ENCODE peak calls at places on chromosomes 13 and 19, in eight cellular contexts. F is heart right ventricle, Y is tibial artery, U is PC-9, X is body of pancreas, T is ovary, L is uterus, W is heart left ventricle. Z is an unnamed sample. For H3K27me3, the result is how much of the 10 kb centered on the place peaks cover.

GRCh38 chr13:27973291-27973690 is 4.2 kb upstream of the CDX2 start:
- DNase-seq in T (no peak), L (no peak), Y (peak), U (no peak), W (no peak), X (no peak), F (no peak), Z (peak)

GRCh38 chr19:35903550-35904179 is 1.3 kb downstream of the HCST start:
- DNase-seq in T (peak), U (peak), F (peak), W (peak), Y (peak), L (peak), X (peak), Z (peak)

GRCh38 chr19:48965806-48966540 is 864 bp downstream of the FTL start:
- DNase-seq in Y (peak), T (peak), W (peak), L (peak), F (peak), U (peak), X (peak), Z (peak)

GRCh38 chr19:15091918-15092753 is 10.1 kb downstream of the OR1I1 start:
- DNase-seq in T (peak), Y (no peak), L (no peak), W (no peak), F (peak), X (peak), U (peak), Z (no peak)

GRCh38 chr13:51999525-51999924 is 11.7 kb downstream of the ATP7B start:
- DNase-seq in W (peak), T (no peak), X (peak), Y (no peak), F (peak), U (no peak), L (no peak), Z (no peak)

GRCh38 chr13:34864650-34865049 is 77.4 kb upstream of the NBEA start:
- DNase-seq in W (no peak), T (no peak), L (peak), X (no peak), U (no peak), Y (no peak), F (no peak), Z (no peak)

GRCh38 chr13:32859893-32860292 is 156.3 kb upstream of the KL start:
- DNase-seq in L (no peak), W (no peak), X (no peak), Y (no peak), U (no peak), F (no peak), T (no peak), Z (no peak)

GRCh38 chr19:3324405-3324856 is 42.0 kb upstream of the NFIC start:
- DNase-seq in L (no peak), F (no peak), Y (no peak), T (peak), W (no peak), U (no peak), X (peak), Z (no peak)

GRCh38 chr13:40384976-40385857 is 281.2 kb downstream of the FOXO1 start:
- DNase-seq in U (no peak), X (no peak), W (no peak), L (no peak), F (no peak), T (no peak), Y (no peak), Z (no peak)

GRCh38 chr13:31595568-31595967 is 143.8 kb upstream of the RXFP2 start:
- DNase-seq in Y (no peak), W (no peak), X (no peak), U (no peak), F (peak), L (no peak), T (no peak), Z (no peak)

GRCh38 chr13:42836930-42837329 is 55.5 kb downstream of the FAM216B start:
- DNase-seq in X (peak), U (no peak), Y (no peak), F (peak), L (no peak), W (no peak), T (no peak), Z (no peak)

GRCh38 chr13:110006304-110006703 is 219.9 kb upstream of the IRS2 start:
- DNase-seq in Y (no peak), X (no peak), U (peak), T (no peak), W (peak), L (peak), F (no peak), Z (no peak)

GRCh38 chr19:17197666-17198065 is 17.5 kb upstream of the USE1 start:
- DNase-seq in Y (no peak), U (no peak), W (no peak), L (no peak), F (no peak), T (no peak), X (no peak), Z (no peak)

GRCh38 chr13:87677334-87678234 is 6.4 kb downstream of the SLITRK5 start:
- DNase-seq in U (no peak), Y (no peak), X (peak), F (no peak), T (no peak), W (no peak), L (no peak), Z (no peak)
- H3K27me3 ChIP-seq in U (under half), Y (under half), X (under half), F (half or more), T (under half), W (half or more), L (half or more), Z (under half)

DNA sequence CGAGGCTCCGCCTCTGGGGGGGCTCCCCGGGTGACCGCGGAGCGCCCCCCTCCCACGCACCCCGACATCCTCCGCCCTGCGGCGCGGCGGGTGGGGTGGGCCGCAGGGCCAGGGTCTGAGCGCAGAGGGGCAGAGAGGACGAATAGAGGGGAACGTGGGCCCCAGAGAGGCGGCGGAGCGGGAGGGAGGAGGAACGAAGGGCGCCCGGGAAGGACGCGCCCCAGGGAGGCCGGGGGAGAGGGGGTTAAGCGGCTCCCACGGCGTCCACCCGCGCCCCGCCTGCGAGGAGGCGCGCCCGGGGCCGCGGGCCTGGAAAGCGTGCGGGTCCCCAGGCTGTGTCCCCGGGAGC is 1.0 kb downstream of the HCN2 start:
- DNase-seq in U (no peak), X (no peak), L (no peak), T (no peak), Y (no peak), F (no peak), W (no peak), Z (no peak)
- H3K27me3 ChIP-seq in U (under half), X (under half), L (under half), T (under half), Y (under half), F (under half), W (under half), Z (under half)

DNA sequence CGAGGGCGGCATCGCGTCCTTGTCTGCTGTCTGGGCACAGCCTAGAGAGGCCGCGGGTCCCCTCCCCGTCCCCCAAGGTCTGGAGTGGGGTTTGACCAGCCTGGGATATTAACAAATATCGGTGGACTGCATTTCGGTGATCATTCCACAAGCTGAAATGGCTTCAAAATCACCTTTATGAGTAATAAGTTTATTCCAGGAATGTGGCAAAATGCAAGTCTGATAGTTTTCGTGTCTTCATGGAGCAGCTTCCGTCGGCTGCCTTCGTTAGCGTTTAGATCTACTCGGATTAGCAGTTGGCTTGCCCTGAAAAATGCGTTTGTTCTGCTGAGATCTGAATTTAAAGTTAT is 1.1 kb upstream of the GJA3 start:
- DNase-seq in T (no peak), L (no peak), Y (no peak), F (no peak), U (no peak), X (no peak), W (no peak), Z (no peak)
- H3K27me3 ChIP-seq in T (under half), L (under half), Y (under half), F (half or more), U (under half), X (under half), W (half or more), Z (under half)

DNA sequence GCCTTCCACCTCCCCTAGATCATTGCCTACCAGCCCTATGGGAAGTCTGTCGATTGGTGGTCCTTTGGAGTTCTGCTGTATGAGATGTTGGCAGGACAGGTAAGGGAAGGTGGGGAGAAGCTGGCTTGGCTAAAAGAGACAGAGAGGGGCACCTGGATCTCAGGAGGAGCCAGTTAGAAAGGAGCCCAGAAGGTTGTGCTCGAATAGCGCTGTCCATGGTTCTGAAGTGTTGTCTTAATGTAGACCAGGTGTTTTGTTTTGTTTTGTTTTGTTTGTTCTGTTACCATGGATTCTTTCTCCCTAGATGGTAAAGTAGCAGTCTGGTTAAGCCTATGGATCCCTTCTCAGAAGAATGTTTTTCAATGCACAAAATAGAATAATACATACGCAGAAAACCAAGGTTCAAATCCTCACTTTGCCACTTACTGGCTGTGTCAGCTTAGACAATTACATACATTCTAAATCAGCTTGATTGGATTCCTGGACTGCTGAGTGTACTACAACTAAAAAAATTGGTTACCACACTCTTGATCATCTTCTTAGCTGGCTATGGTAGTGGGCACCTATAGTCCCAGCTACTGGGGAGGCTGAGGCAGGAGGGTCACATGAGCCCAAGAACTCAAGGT is 5.9 kb upstream of the CACNG7 start:
- DNase-seq in Y (no peak), U (peak), T (no peak), L (no peak), X (peak), F (peak), W (no peak), Z (no peak)
- H3K27me3 ChIP-seq in Y (under half), U (under half), T (under half), L (under half), X (under half), F (half or more), W (half or more), Z (under half)

DNA sequence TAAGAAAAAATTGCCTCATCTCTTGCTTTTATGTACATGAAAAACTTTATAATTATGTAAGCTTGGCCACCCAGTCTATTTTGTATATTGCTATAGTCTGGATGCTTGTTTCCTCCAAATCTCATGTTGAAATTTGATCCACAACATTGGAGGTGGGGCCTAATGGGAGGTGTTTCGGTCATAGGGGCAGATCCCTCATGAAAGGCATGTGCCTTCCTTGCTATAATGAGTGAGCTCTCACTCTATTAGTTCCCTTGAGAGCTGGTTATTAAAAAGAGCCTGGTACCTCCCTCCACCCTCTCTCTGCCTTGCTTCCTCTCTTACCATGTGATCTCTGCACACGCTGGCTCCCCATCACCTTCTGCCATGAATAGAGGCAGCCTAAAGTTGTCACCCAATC is 1005.1 kb downstream of the PCDH9 start:
- DNase-seq in W (no peak), T (no peak), U (no peak), X (no peak), L (no peak), F (no peak), Y (no peak), Z (no peak)
- H3K27me3 ChIP-seq in W (under half), T (under half), U (under half), X (under half), L (under half), F (under half), Y (under half), Z (under half)

Z was measured in ascending aorta.